ENCODE peak calls at places on chromosome 12, in nine cellular contexts. G is HepG2, N is A549, I is body of pancreas, O is IMR-90, W is esophagus squamous epithelium, T is transverse colon, S is K562, Y is uterus. V is an unnamed sample.

GRCh38 chr12:112916270-112916669 is 9.5 kb downstream of the OAS1 start:
- DNase-seq in G (no peak), N (no peak), I (no peak), O (no peak), W (no peak), T (peak; percentile 35), S (no peak), Y (no peak), V (no peak)

GRCh38 chr12:94445662-94446061 is 14.0 kb downstream of the CEP83 start:
- DNase-seq in G (no peak), N (no peak), I (no peak), O (no peak), W (no peak), T (no peak), S (no peak), Y (no peak), V (no peak)

GRCh38 chr12:128970941-128971340 is 117.7 kb downstream of the GLT1D1 start:
- DNase-seq in G (no peak), N (no peak), I (no peak), O (no peak), W (no peak), T (no peak), S (no peak), Y (no peak), V (no peak)

GRCh38 chr12:89162704-89163261 is 189.5 kb downstream of the DUSP6 start:
- DNase-seq in G (no peak), N (peak; percentile 31), I (no peak), O (peak; percentile 99), W (peak; percentile 8), T (peak; percentile 44), S (no peak), Y (peak; percentile 70), V (peak; percentile 70)

GRCh38 chr12:50620975-50621360 is 116.2 kb downstream of the DIP2B start:
- DNase-seq in G (no peak), N (no peak), I (no peak), O (no peak), W (no peak), T (no peak), S (no peak), Y (no peak), V (no peak)

GRCh38 chr12:27554421-27555186 is 30.6 kb downstream of the PPFIBP1 start:
- DNase-seq in G (no peak), N (no peak), I (no peak), O (no peak), W (no peak), T (peak; percentile 14), S (no peak), Y (peak; percentile 66), V (peak; percentile 73)

GRCh38 chr12:53065975-53066593 is 13.1 kb downstream of the SPRYD3 start:
- DNase-seq in G (peak; percentile 57), N (peak; percentile 96), I (peak; percentile 84), O (peak; percentile 81), W (no peak), T (peak; percentile 83), S (peak; percentile 80), Y (peak; percentile 87), V (peak; percentile 85)

GRCh38 chr12:93894391-93895095 is 217.4 kb downstream of the CRADD start:
- DNase-seq in G (no peak), N (no peak), I (peak; percentile 31), O (peak; percentile 52), W (no peak), T (peak; percentile 44), S (no peak), Y (peak; percentile 81), V (peak; percentile 79)

GRCh38 chr12:26116829-26117228 is 8.0 kb downstream of the BHLHE41 start:
- DNase-seq in G (no peak), N (no peak), I (no peak), O (no peak), W (no peak), T (no peak), S (peak; percentile 24), Y (no peak), V (no peak)

GRCh38 chr12:124457287-124458219 is 109.9 kb downstream of the NCOR2 start:
- DNase-seq in G (no peak), N (no peak), I (no peak), O (peak; percentile 44), W (peak; percentile 22), T (peak; percentile 73), S (no peak), Y (peak; percentile 84), V (peak; percentile 69)

DNA sequence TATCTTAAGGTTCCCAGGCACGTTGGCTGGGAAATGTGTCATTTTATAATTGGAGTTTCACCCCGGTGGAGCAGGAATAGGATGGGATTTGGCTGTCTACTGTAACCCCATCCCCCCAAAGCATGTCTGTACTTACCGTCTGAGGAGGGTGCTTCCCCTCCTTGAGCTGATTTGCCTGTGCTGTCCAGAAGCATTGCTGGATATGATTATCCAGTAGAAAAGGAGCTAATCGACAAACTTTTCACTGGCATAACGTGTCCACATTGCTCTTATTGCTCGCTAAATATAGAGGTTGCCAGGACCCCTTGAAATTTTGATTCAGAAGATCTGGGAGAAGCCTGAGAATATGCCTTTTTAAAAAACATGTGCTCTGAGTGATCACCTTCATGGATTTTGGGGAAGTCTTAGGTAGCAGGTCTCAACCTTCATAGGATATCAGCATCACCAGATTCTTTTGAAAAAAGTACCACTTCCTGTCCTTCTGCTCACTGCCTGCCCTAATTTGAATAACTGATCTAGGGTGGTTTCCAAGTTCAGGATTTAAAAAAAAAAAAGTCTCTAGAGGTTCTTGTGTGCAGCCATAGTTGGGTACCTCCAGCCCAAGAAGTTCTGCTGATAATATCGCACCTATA is 80.4 kb upstream of the KCNA1 start:
- DNase-seq in G (no peak), N (no peak), I (no peak), O (no peak), W (no peak), T (no peak), S (no peak), Y (no peak), V (no peak)
- H3K4me1 ChIP-seq in G (no peaks in the 10 kb centered on the region), N (no peaks in the 10 kb centered on the region), I (no peaks in the 10 kb centered on the region), O (no peaks in the 10 kb centered on the region), W (no peaks in the 10 kb centered on the region), T (no peaks in the 10 kb centered on the region), S (no peaks in the 10 kb centered on the region), Y (no peaks in the 10 kb centered on the region), V (no peaks in the 10 kb centered on the region)

DNA sequence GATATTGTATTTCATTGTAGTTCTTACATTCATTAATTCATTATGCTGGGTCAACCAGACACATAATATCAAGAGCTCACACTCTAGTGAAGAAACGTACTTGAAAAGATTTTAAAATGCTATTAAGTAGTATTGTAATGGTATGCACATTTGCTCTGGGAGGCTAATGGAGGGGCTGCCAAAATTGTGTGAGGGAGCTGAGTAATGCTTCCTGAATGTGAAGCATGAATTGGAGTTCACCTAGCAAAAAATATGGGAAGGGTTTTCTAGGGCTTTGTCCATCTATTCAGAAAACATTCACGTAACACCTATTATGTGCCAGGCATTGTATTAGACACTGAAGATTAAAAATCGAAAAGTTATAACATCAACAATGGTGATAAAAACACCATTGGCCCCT is 403.8 kb upstream of the PDE3A start:
- DNase-seq in G (no peak), N (no peak), I (no peak), O (no peak), W (no peak), T (no peak), S (no peak), Y (no peak), V (no peak)
- TF ChIP-seq POLR2A in G (no peak), N (no peak), I (no peak), O (no peak), W (no peak), T (no peak), S (no peak), Y (no peak), V (no peak)

GRCh38 chr12:91989143-91989542 is 156.5 kb downstream of the BTG1 start:
- DNase-seq in G (no peak), N (no peak), I (no peak), O (no peak), W (no peak), T (no peak), S (no peak), Y (no peak), V (no peak)

GRCh38 chr12:91991397-91992187 is 154.1 kb downstream of the BTG1 start:
- DNase-seq in G (no peak), N (no peak), I (no peak), O (no peak), W (no peak), T (no peak), S (no peak), Y (no peak), V (no peak)

GRCh38 chr12:91988571-91988970 is 157.1 kb downstream of the BTG1 start:
- DNase-seq in G (no peak), N (no peak), I (no peak), O (no peak), W (no peak), T (no peak), S (no peak), Y (no peak), V (no peak)

GRCh38 chr12:91988076-91988475 is 157.6 kb downstream of the BTG1 start:
- DNase-seq in G (no peak), N (no peak), I (no peak), O (no peak), W (no peak), T (no peak), S (no peak), Y (no peak), V (peak; percentile 27)

DNA sequence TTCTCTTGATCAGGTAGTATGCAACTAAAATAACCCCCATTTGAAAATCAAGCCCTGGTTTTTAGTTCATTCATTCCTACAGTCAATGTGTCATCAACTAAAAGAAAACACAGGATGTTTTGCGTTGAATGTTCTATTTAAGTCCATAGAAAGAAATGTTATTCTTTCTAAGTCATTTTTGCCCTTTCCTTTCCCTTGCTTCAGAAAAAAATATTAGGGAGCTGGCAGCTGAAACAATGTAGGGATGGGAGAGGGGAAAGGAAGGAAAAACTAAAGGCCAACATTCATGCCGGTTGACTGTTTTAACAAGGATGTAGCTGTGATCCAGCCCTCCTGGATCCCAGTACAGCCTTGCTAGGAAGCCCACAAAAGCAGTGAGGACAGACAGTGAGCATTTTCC is 155.1 kb downstream of the BTG1 start:
- DNase-seq in G (no peak), N (no peak), I (no peak), O (peak; percentile 63), W (no peak), T (no peak), S (no peak), Y (no peak), V (no peak)
- H3K4me1 ChIP-seq in G (no peaks in the 10 kb centered on the region), N (peaks cover 14% of the 10 kb centered on the region), I (peaks cover 8% of the 10 kb centered on the region), O (peaks cover 18% of the 10 kb centered on the region), W (peaks cover 16% of the 10 kb centered on the region), T (no peaks in the 10 kb centered on the region), S (no peaks in the 10 kb centered on the region), Y (no peaks in the 10 kb centered on the region), V (no peaks in the 10 kb centered on the region)

GRCh38 chr12:121224591-121224990 is 14.7 kb downstream of the P2RX4 start:
- DNase-seq in G (no peak), N (no peak), I (no peak), O (no peak), W (no peak), T (no peak), S (no peak), Y (no peak), V (no peak)

GRCh38 chr12:121222847-121223246 is 12.9 kb downstream of the P2RX4 start:
- DNase-seq in G (no peak), N (no peak), I (no peak), O (no peak), W (no peak), T (no peak), S (no peak), Y (no peak), V (no peak)

GRCh38 chr12:121223283-121223946 is 13.5 kb downstream of the P2RX4 start:
- DNase-seq in G (no peak), N (no peak), I (peak; percentile 37), O (no peak), W (no peak), T (peak; percentile 70), S (no peak), Y (no peak), V (no peak)

GRCh38 chr12:121226399-121226798 is 16.5 kb downstream of the P2RX4 start:
- DNase-seq in G (no peak), N (no peak), I (no peak), O (no peak), W (no peak), T (no peak), S (no peak), Y (no peak), V (no peak)

GRCh38 chr12:121223947-121224285 is 14.0 kb downstream of the P2RX4 start:
- DNase-seq in G (no peak), N (no peak), I (no peak), O (no peak), W (no peak), T (no peak), S (no peak), Y (no peak), V (no peak)
- TF ChIP-seq POLR2A in G (no peak), N (no peak), I (no peak), O (no peak), W (no peak), T (no peak), S (no peak), Y (no peak), V (no peak)